ENCODE peak calls at places on chromosome 9, in ten cellular contexts. O, I, Y, J, P, Q, N, Z, M and F are unnamed samples.

GRCh38 chr9:107637421-107638420 is 148.2 kb upstream of the KLF4 start:
- DNase-seq in O (peak; percentile 65), I (peak; percentile 97), Y (peak; percentile 71), J (no peak), P (peak; percentile 75), Q (peak; percentile 88), N (peak; percentile 84), Z (peak; percentile 39), M (peak; percentile 98), F (peak; percentile 87)

GRCh38 chr9:111974092-111974681 is 77.6 kb downstream of the UGCG start:
- DNase-seq in O (no peak), I (peak; percentile 69), Y (no peak), J (no peak), P (no peak), Q (no peak), N (no peak), Z (peak; percentile 26), M (peak; percentile 66), F (no peak)

GRCh38 chr9:138112791-138113600 is 235.4 kb downstream of the CACNA1B start:
- DNase-seq in O (no peak), I (no peak), Y (peak; percentile 20), J (no peak), P (no peak), Q (no peak), N (no peak), Z (no peak), M (no peak), F (no peak)

GRCh38 chr9:110952018-110952864 is 86.0 kb downstream of the LPAR1 start:
- DNase-seq in O (no peak), I (no peak), Y (peak; percentile 29), J (no peak), P (no peak), Q (no peak), N (no peak), Z (no peak), M (no peak), F (no peak)

GRCh38 chr9:105881654-105882349 is 187.5 kb downstream of the TMEM38B start:
- DNase-seq in O (peak; percentile 81), I (peak; percentile 70), Y (peak; percentile 75), J (peak; percentile 69), P (peak; percentile 54), Q (peak; percentile 53), N (peak; percentile 93), Z (peak; percentile 45), M (peak; percentile 53), F (peak; percentile 52)

GRCh38 chr9:117188394-117188793 is 226.5 kb downstream of the ASTN2 start:
- DNase-seq in O (no peak), I (no peak), Y (no peak), J (no peak), P (no peak), Q (no peak), N (no peak), Z (no peak), M (no peak), F (no peak)

GRCh38 chr9:6680797-6681146 is 35.2 kb upstream of the GLDC start:
- DNase-seq in O (peak; percentile 71), I (peak; percentile 75), Y (no peak), J (peak; percentile 64), P (no peak), Q (peak; percentile 58), N (no peak), Z (no peak), M (peak; percentile 40), F (peak; percentile 84)

GRCh38 chr9:95510610-95511231 is 6.0 kb downstream of the PTCH1 start:
- DNase-seq in O (peak; percentile 99), I (peak; percentile 90), Y (peak; percentile 92), J (peak; percentile 83), P (peak; percentile 95), Q (peak; percentile 90), N (peak; percentile 95), Z (peak; percentile 89), M (peak; percentile 97), F (peak; percentile 91)

GRCh38 chr9:136322756-136323330 is 4.5 kb upstream of the GPSM1 start:
- DNase-seq in O (no peak), I (no peak), Y (no peak), J (no peak), P (no peak), Q (no peak), N (no peak), Z (no peak), M (no peak), F (no peak)

GRCh38 chr9:136233868-136234267 is 11.7 kb downstream of the QSOX2 start:
- DNase-seq in O (no peak), I (no peak), Y (no peak), J (no peak), P (no peak), Q (no peak), N (no peak), Z (no peak), M (no peak), F (no peak)

GRCh38 chr9:89515416-89515815 is 17.5 kb upstream of the SEMA4D start:
- DNase-seq in O (no peak), I (peak; percentile 90), Y (no peak), J (no peak), P (no peak), Q (no peak), N (no peak), Z (no peak), M (no peak), F (no peak)

DNA sequence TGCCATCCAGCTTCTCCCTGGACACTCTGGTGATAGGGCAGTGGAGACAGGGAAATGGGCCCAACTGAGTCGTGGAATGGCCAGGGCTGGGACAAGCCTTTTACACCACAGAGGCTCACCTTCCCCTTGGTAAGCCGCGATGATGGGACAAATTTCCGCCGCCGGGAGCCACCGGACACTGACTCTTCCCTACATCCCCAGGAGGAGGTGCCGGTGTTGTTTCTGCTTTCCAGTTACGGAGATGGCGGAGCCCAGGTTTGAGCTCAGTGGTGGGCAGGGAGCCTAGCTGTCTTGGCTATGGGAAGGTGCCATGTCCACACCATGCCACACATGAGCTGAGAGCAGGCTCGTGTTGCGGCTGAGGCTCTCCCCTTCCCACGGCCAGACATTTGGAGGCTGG is 19.9 kb upstream of the WNK2 start:
- DNase-seq in O (no peak), I (no peak), Y (peak; percentile 54), J (no peak), P (no peak), Q (no peak), N (peak; percentile 68), Z (no peak), M (no peak), F (no peak)
- TF ChIP-seq CTCF in O (peak; percentile 21), I (no peak), Y (peak; percentile 49), J (no peak), P (no peak), Q (no peak), N (peak; percentile 50), Z (peak; percentile 8), M (no peak), F (no peak)

GRCh38 chr9:130197386-130197785 is 25.2 kb downstream of the NCS1 start:
- DNase-seq in O (no peak), I (no peak), Y (no peak), J (no peak), P (no peak), Q (no peak), N (no peak), Z (no peak), M (no peak), F (no peak)
- H3K27ac ChIP-seq in O (no peak overlapping the region), I (peak overlapping the region; percentile 80), Y (no peak overlapping the region), J (no peak overlapping the region), P (peak overlapping the region; percentile 31), Q (no peak overlapping the region), N (no peak overlapping the region), Z (no peak overlapping the region), M (no peak overlapping the region), F (no peak overlapping the region)

GRCh38 chr9:114504341-114505186 is 709 bp downstream of the WHRN start:
- DNase-seq in O (peak; percentile 84), I (peak; percentile 85), Y (peak; percentile 77), J (peak; percentile 30), P (peak; percentile 78), Q (peak; percentile 26), N (peak; percentile 88), Z (peak; percentile 40), M (peak; percentile 19), F (peak; percentile 67)
- TF ChIP-seq CTCF in O (peak; percentile 59), I (peak; percentile 44), Y (peak; percentile 68), J (peak; percentile 28), P (peak; percentile 50), Q (no peak), N (peak; percentile 81), Z (peak; percentile 65), M (peak; percentile 23), F (peak; percentile 26)

GRCh38 chr9:14520341-14520740 is 172.9 kb downstream of the ZDHHC21 start:
- DNase-seq in O (no peak), I (no peak), Y (no peak), J (no peak), P (no peak), Q (no peak), N (no peak), Z (peak; percentile 11), M (no peak), F (no peak)
- H3K27ac ChIP-seq in O (no peak overlapping the region), I (no peak overlapping the region), Y (no peak overlapping the region), J (no peak overlapping the region), P (no peak overlapping the region), Q (no peak overlapping the region), N (no peak overlapping the region), Z (no peak overlapping the region), M (no peak overlapping the region), F (no peak overlapping the region)

DNA sequence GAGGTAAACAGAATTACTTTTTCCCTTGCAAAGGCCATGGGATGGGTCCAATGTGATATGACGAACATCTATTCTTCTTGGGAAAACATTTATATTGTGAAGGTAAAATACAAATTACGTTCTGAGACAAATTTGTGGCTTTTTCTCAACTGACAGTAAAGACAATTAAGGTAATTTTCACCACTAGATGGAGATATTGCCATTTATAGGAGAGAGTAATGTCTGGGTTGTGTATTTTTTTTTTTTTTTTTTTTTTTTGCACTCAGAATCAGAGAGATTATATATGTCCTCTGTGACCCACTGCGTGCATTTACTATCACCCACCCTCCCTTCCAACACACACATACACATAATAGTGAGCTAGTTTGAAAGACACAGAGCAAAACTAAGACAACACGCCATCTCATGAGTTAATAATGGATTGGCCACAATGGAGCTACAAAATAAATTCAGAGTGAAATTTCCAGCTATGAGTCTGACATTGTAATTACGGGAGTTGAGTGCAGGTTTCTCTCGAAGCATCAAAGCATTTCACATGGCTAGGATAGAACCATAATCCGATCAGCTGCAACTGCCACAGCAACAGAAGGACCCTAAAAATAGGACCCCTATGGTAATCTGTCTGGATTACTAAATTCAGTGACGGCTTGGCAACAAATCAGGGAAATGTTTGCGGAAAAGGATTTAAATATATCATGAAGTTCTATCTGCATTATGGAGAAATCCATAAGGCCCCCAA is 49.2 kb downstream of the ANXA1 start:
- DNase-seq in O (peak; percentile 74), I (no peak), Y (no peak), J (no peak), P (no peak), Q (no peak), N (no peak), Z (no peak), M (peak; percentile 23), F (no peak)
- TF ChIP-seq CTCF in O (peak; percentile 68), I (peak; percentile 57), Y (peak; percentile 71), J (peak; percentile 49), P (peak; percentile 43), Q (peak; percentile 66), N (peak; percentile 78), Z (peak; percentile 70), M (peak; percentile 64), F (peak; percentile 58)

GRCh38 chr9:27548055-27548741 is 18.6 kb upstream of the MOB3B start:
- DNase-seq in O (peak; percentile 62), I (no peak), Y (no peak), J (no peak), P (no peak), Q (no peak), N (no peak), Z (peak; percentile 42), M (peak; percentile 51), F (no peak)
- H3K27ac ChIP-seq in O (peak overlapping the region; percentile 39), I (no peak overlapping the region), Y (no peak overlapping the region), J (no peak overlapping the region), P (no peak overlapping the region), Q (peak overlapping the region; percentile 48), N (no peak overlapping the region), Z (no peak overlapping the region), M (no peak overlapping the region), F (no peak overlapping the region)

GRCh38 chr9:37859043-37859442 is 44.9 kb downstream of the SLC25A51 start:
- DNase-seq in O (no peak), I (no peak), Y (no peak), J (no peak), P (no peak), Q (no peak), N (no peak), Z (peak; percentile 3), M (peak; percentile 33), F (no peak)
- TF ChIP-seq CTCF in O (peak; percentile 21), I (no peak), Y (peak; percentile 47), J (no peak), P (peak; percentile 22), Q (peak; percentile 14), N (peak; percentile 61), Z (peak; percentile 48), M (peak; percentile 40), F (no peak)